ENCODE peak calls at places on chromosome 11, in nine cellular contexts. U is lung, Z is fibroblast of pulmonary artery, L is nephron progenitor cell, H is frontal cortex, Y is AG04450, A is anterior cingulate cortex, V is psoas muscle, R is NCI-H187. G is an unnamed sample.

GRCh38 chr11:3119141-3119821 is 45.8 kb downstream of the OSBPL5 start:
- DNase-seq in U (no peak), Z (no peak), L (no peak), H (no peak), Y (no peak), A (no peak), V (no peak), R (no peak), G (no peak)

GRCh38 chr11:70506658-70506970 is 108.3 kb downstream of the CTTN start:
- DNase-seq in U (no peak), Z (no peak), L (no peak), H (no peak), Y (no peak), A (no peak), V (peak; percentile 39), R (no peak), G (no peak)

GRCh38 chr11:110962907-110963306 is 250.7 kb upstream of the ARHGAP20 start:
- DNase-seq in U (no peak), Z (no peak), L (no peak), H (no peak), Y (peak; percentile 41), A (no peak), V (no peak), R (no peak), G (no peak)

GRCh38 chr11:20470348-20470747 is 82.8 kb downstream of the PRMT3 start:
- DNase-seq in U (no peak), Z (no peak), L (no peak), H (no peak), Y (no peak), A (no peak), V (no peak), R (no peak), G (no peak)

GRCh38 chr11:104106136-104106754 is 57.7 kb downstream of the PDGFD start:
- DNase-seq in U (no peak), Z (peak; percentile 21), L (no peak), H (no peak), Y (peak; percentile 48), A (no peak), V (no peak), R (no peak), G (no peak)

GRCh38 chr11:68692115-68692514 is 7.8 kb downstream of the GAL start:
- DNase-seq in U (no peak), Z (no peak), L (no peak), H (no peak), Y (no peak), A (no peak), V (no peak), R (no peak), G (no peak)

GRCh38 chr11:102940714-102941588 is 14.6 kb downstream of the MMP13 start:
- DNase-seq in U (no peak), Z (peak; percentile 78), L (peak; percentile 46), H (peak; percentile 6), Y (peak; percentile 29), A (no peak), V (no peak), R (peak; percentile 11), G (peak; percentile 58)

GRCh38 chr11:7597620-7598019 is 75.7 kb downstream of the CYB5R2 start:
- DNase-seq in U (peak; percentile 80), Z (no peak), L (no peak), H (no peak), Y (no peak), A (no peak), V (no peak), R (peak; percentile 89), G (peak; percentile 2)

GRCh38 chr11:70677232-70677916 is 279.0 kb downstream of the CTTN start:
- DNase-seq in U (no peak), Z (no peak), L (no peak), H (no peak), Y (no peak), A (no peak), V (no peak), R (no peak), G (no peak)

GRCh38 chr11:129314381-129314780 is 61.3 kb upstream of the BARX2 start:
- DNase-seq in U (no peak), Z (no peak), L (no peak), H (no peak), Y (no peak), A (no peak), V (no peak), R (no peak), G (no peak)

GRCh38 chr11:46898396-46899095 is 19.8 kb downstream of the LRP4 start:
- DNase-seq in U (peak; percentile 57), Z (no peak), L (no peak), H (no peak), Y (no peak), A (no peak), V (no peak), R (no peak), G (no peak)

GRCh38 chr11:75968021-75968685 is 153.1 kb downstream of the UVRAG start:
- DNase-seq in U (no peak), Z (peak; percentile 20), L (no peak), H (no peak), Y (no peak), A (no peak), V (no peak), R (no peak), G (no peak)

GRCh38 chr11:329886-330253 is 9.2 kb upstream of the IFITM3 start:
- DNase-seq in U (no peak), Z (no peak), L (no peak), H (no peak), Y (no peak), A (no peak), V (no peak), R (no peak), G (no peak)

GRCh38 chr11:64744544-64745218 is 739 bp upstream of the RASGRP2 start:
- DNase-seq in U (no peak), Z (no peak), L (peak; percentile 55), H (peak; percentile 71), Y (no peak), A (no peak), V (peak; percentile 65), R (no peak), G (no peak)

GRCh38 chr11:102727890-102728289 is 3.1 kb upstream of the MMP8 start:
- DNase-seq in U (no peak), Z (peak; percentile 40), L (no peak), H (no peak), Y (peak; percentile 68), A (no peak), V (no peak), R (no peak), G (no peak)

GRCh38 chr11:116078101-116078561 is 573.9 kb upstream of the CADM1 start:
- DNase-seq in U (no peak), Z (no peak), L (peak; percentile 31), H (no peak), Y (no peak), A (no peak), V (no peak), R (no peak), G (peak; percentile 76)

GRCh38 chr11:17459211-17459610 is 17.4 kb downstream of the ABCC8 start:
- DNase-seq in U (no peak), Z (no peak), L (no peak), H (no peak), Y (no peak), A (no peak), V (no peak), R (no peak), G (no peak)

GRCh38 chr11:80782135-80782885 is 1341.5 kb upstream of the TENM4 start:
- DNase-seq in U (no peak), Z (no peak), L (no peak), H (no peak), Y (no peak), A (no peak), V (no peak), R (no peak), G (no peak)

GRCh38 chr11:113213549-113213948 is 100.8 kb upstream of the TTC12 start:
- DNase-seq in U (no peak), Z (no peak), L (no peak), H (no peak), Y (no peak), A (no peak), V (no peak), R (no peak), G (no peak)

GRCh38 chr11:33704240-33705002 is 3.8 kb upstream of the C11orf91 start:
- DNase-seq in U (no peak), Z (no peak), L (no peak), H (no peak), Y (no peak), A (no peak), V (no peak), R (no peak), G (no peak)

GRCh38 chr11:32893091-32893946 is 708 bp downstream of the QSER1 start:
- DNase-seq in U (peak; percentile 35), Z (peak; percentile 32), L (peak; percentile 81), H (peak; percentile 67), Y (no peak), A (peak; percentile 69), V (peak; percentile 75), R (no peak), G (peak; percentile 72)

G was measured in NCI-H146.